ENCODE peak calls at places on chromosomes 7 and 10, in seven cellular contexts. B is H1, T is K562, X is HCT116, C is endothelial cell of umbilical vein, H is GM12878, K is HepG2. L is an unnamed sample.

GRCh38 chr10:24953350-24954074 is 1.1 kb upstream of the PRTFDC1 start:
- DNase-seq in B (no peak), T (no peak), X (no peak), C (no peak), H (no peak), K (no peak), L (no peak)

GRCh38 chr7:45190406-45191165 is 33.0 kb downstream of the RAMP3 start:
- DNase-seq in B (no peak), T (no peak), X (no peak), C (no peak), H (no peak), K (no peak), L (no peak)

GRCh38 chr7:70408891-70409290 is 723.1 kb upstream of the GALNT17 start:
- DNase-seq in B (no peak), T (no peak), X (no peak), C (no peak), H (no peak), K (no peak), L (no peak)

GRCh38 chr10:63542835-63543575 is 21.8 kb downstream of the REEP3 start:
- DNase-seq in B (no peak), T (no peak), X (peak), C (no peak), H (no peak), K (no peak), L (no peak)

GRCh38 chr7:1027285-1028043 is 16.9 kb upstream of the GPR146 start:
- DNase-seq in B (peak), T (peak), X (no peak), C (peak), H (no peak), K (no peak), L (no peak)

GRCh38 chr7:45578467-45578866 is 4.3 kb downstream of the ADCY1 start:
- DNase-seq in B (no peak), T (no peak), X (no peak), C (no peak), H (no peak), K (no peak), L (no peak)

GRCh38 chr7:102205915-102206314 is 80.8 kb upstream of the SH2B2 start:
- DNase-seq in B (no peak), T (no peak), X (no peak), C (no peak), H (no peak), K (no peak), L (no peak)

GRCh38 chr10:33332183-33333031 is 2.1 kb downstream of the NRP1 start:
- DNase-seq in B (no peak), T (no peak), X (no peak), C (peak), H (no peak), K (no peak), L (no peak)

GRCh38 chr7:104956753-104957450 is 57.1 kb upstream of the KMT2E start:
- DNase-seq in B (no peak), T (no peak), X (no peak), C (no peak), H (peak), K (no peak), L (no peak)

GRCh38 chr7:85030893-85031292 is 156.0 kb downstream of the SEMA3D start:
- DNase-seq in B (no peak), T (peak), X (peak), C (peak), H (no peak), K (peak), L (no peak)

GRCh38 chr7:19533266-19533665 is 175.6 kb downstream of the POLR1F start:
- DNase-seq in B (no peak), T (no peak), X (no peak), C (no peak), H (no peak), K (no peak), L (no peak)

GRCh38 chr10:33109788-33110469 is 151.9 kb upstream of the ITGB1 start:
- DNase-seq in B (no peak), T (no peak), X (no peak), C (no peak), H (no peak), K (no peak), L (no peak)

GRCh38 chr7:20173828-20174227 is 43.4 kb downstream of the MACC1 start:
- DNase-seq in B (no peak), T (no peak), X (no peak), C (no peak), H (no peak), K (no peak), L (no peak)

GRCh38 chr7:34823650-34824258 is 165.7 kb downstream of the NPSR1 start:
- DNase-seq in B (peak), T (peak), X (peak), C (peak), H (no peak), K (peak), L (peak)

GRCh38 chr10:75352650-75353049 is 48.9 kb downstream of the ZNF503 start:
- DNase-seq in B (no peak), T (no peak), X (no peak), C (no peak), H (no peak), K (peak), L (no peak)

GRCh38 chr7:422191-422885 is 97.3 kb downstream of the PDGFA start:
- DNase-seq in B (no peak), T (no peak), X (no peak), C (no peak), H (no peak), K (no peak), L (no peak)

GRCh38 chr7:31744294-31744874 is 57.4 kb downstream of the PPP1R17 start:
- DNase-seq in B (peak), T (peak), X (peak), C (peak), H (peak), K (peak), L (peak)

GRCh38 chr7:93060865-93061264 is 56.9 kb downstream of the SAMD9 start:
- DNase-seq in B (no peak), T (no peak), X (no peak), C (no peak), H (no peak), K (no peak), L (no peak)

GRCh38 chr7:139362302-139362701 is 2.6 kb downstream of the LUC7L2 start:
- DNase-seq in B (no peak), T (no peak), X (no peak), C (no peak), H (no peak), K (no peak), L (no peak)

GRCh38 chr7:110612680-110613079 is 478.2 kb upstream of the LRRN3 start:
- DNase-seq in B (no peak), T (no peak), X (no peak), C (no peak), H (no peak), K (no peak), L (no peak)

GRCh38 chr7:129781128-129781855 is 169.8 kb downstream of the NRF1 start:
- DNase-seq in B (no peak), T (no peak), X (peak), C (no peak), H (no peak), K (no peak), L (no peak)

GRCh38 chr7:106345421-106346166 is 60.8 kb upstream of the NAMPT start:
- DNase-seq in B (no peak), T (no peak), X (no peak), C (peak), H (no peak), K (no peak), L (no peak)

GRCh38 chr7:138538518-138538917 is 78.5 kb downstream of the TRIM24 start:
- DNase-seq in B (no peak), T (no peak), X (no peak), C (peak), H (no peak), K (no peak), L (no peak)

GRCh38 chr10:107971411-107971810 is 806.9 kb upstream of the SORCS1 start:
- DNase-seq in B (no peak), T (no peak), X (no peak), C (no peak), H (no peak), K (no peak), L (no peak)

GRCh38 chr10:84292502-84292901 is 35.9 kb upstream of the CCSER2 start:
- DNase-seq in B (no peak), T (no peak), X (no peak), C (no peak), H (no peak), K (no peak), L (no peak)

GRCh38 chr10:111840546-111840945 is 343.0 kb downstream of the GPAM start:
- DNase-seq in B (no peak), T (no peak), X (no peak), C (no peak), H (no peak), K (no peak), L (no peak)

GRCh38 chr7:124645704-124646103 is 119.9 kb downstream of the GPR37 start:
- DNase-seq in B (no peak), T (no peak), X (no peak), C (no peak), H (no peak), K (no peak), L (no peak)

GRCh38 chr7:32030904-32031692 is 39.1 kb downstream of the PDE1C start:
- DNase-seq in B (no peak), T (no peak), X (no peak), C (no peak), H (no peak), K (no peak), L (no peak)

GRCh38 chr10:30002438-30003266 is 56.7 kb downstream of the JCAD start:
- DNase-seq in B (peak), T (peak), X (peak), C (peak), H (no peak), K (peak), L (no peak)

GRCh38 chr7:42380411-42380810 is 143.4 kb upstream of the GLI3 start:
- DNase-seq in B (no peak), T (no peak), X (no peak), C (no peak), H (no peak), K (no peak), L (peak)

GRCh38 chr10:20118119-20118518 is 301.9 kb downstream of the PLXDC2 start:
- DNase-seq in B (no peak), T (no peak), X (no peak), C (no peak), H (no peak), K (no peak), L (no peak)

GRCh38 chr10:116094356-116094755 is 178.7 kb downstream of the GFRA1 start:
- DNase-seq in B (no peak), T (no peak), X (no peak), C (no peak), H (no peak), K (no peak), L (no peak)

GRCh38 chr10:101053516-101053915 is 8.3 kb upstream of the KAZALD1 start:
- DNase-seq in B (no peak), T (no peak), X (no peak), C (no peak), H (no peak), K (no peak), L (no peak)

DNA sequence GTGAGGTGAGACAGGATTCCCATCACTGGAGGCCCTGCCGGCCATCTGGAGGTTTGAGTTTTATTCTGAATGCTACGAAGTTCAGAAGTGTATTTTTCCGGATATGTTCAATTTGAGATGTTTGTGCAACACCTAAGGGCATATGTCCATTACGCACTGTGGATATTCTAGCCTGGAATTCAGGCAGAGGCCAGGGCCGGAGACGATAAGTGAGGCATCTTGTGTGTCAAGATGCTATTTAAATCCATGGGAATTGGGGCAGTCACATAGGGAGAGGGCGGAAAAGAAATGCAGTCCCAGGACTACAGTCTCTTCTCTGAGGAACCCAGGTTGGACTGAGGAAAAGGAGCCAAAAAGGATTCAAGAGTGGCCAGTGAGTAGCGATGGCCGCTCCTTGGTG is 1.9 kb upstream of the SUV39H2 start:
- DNase-seq in B (no peak), T (no peak), X (no peak), C (no peak), H (no peak), K (no peak), L (no peak)
- H3K9ac ChIP-seq in B (no peak), T (peak), X (peak), C (no peak), H (peak), K (no peak), L (no peak)

GRCh38 chr7:101201695-101202602 is 1.1 kb upstream of the MOGAT3 start:
- DNase-seq in B (peak), T (peak), X (no peak), C (no peak), H (no peak), K (peak), L (no peak)
- TF ChIP-seq EZH2 in B (peak), T (no peak), X (no peak), C (no peak), H (no peak), K (no peak), L (no peak)

GRCh38 chr10:3782456-3783312 is 2.3 kb downstream of the KLF6 start:
- DNase-seq in B (no peak), T (peak), X (no peak), C (peak), H (no peak), K (peak), L (no peak)
- TF ChIP-seq POLR2AphosphoS5 in B (no peak), T (peak), X (peak), C (peak), H (peak), K (peak), L (no peak)

GRCh38 chr10:133308431-133309110 is at the start of the genes TUBGCP2 and ZNF511:
- DNase-seq in B (peak), T (peak), X (no peak), C (peak), H (no peak), K (peak), L (no peak)

GRCh38 chr10:133309111-133309719 is 501 bp downstream of the ZNF511 start:
- DNase-seq in B (peak), T (peak), X (peak), C (peak), H (peak), K (peak), L (peak)

GRCh38 chr10:133310789-133311188 is 2.1 kb downstream of the ZNF511 start:
- DNase-seq in B (no peak), T (no peak), X (no peak), C (no peak), H (no peak), K (no peak), L (no peak)

GRCh38 chr10:133310399-133310755 is 1.7 kb downstream of the ZNF511 start:
- DNase-seq in B (no peak), T (no peak), X (no peak), C (no peak), H (no peak), K (no peak), L (no peak)

DNA sequence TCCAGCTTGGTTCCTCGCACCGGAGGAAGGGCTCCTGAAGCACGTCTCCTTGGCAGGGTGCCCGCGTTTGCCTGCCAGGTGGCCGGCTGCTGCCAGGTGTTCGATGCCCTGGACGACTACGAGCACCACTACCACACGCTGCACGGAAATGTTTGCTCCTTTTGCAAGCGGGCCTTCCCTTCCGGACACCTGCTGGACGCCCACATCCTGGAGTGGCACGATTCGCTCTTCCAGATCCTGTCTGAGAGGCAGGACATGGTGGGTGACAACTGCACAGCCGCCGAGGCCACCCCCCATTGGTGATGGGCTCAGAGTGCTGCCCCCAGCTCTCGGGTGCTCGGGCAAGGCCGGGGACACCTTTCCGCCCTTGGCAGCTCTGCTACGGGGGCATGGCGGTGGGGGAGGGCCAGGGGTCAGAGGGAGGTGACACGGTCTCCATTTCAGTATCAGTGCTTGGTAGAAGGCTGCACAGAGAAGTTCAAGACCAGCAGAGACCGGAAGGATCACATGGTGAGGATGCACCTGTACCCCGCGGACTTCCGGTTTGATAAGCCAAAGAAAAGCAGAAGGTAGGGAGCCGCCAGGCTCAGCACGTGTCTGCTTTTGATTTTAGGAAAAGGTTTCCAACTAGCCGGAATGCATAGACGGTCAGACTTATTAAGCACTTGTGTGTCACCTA is 1.1 kb downstream of the ZNF511 start:
- DNase-seq in B (no peak), T (no peak), X (no peak), C (no peak), H (no peak), K (no peak), L (no peak)
- H3K9ac ChIP-seq in B (no peak), T (no peak), X (peak), C (no peak), H (no peak), K (peak), L (no peak)

GRCh38 chr10:77637474-77637985 is at the start of gene KCNMA1:
- DNase-seq in B (peak), T (no peak), X (no peak), C (no peak), H (no peak), K (no peak), L (no peak)

GRCh38 chr10:77636967-77637473 is 588 bp downstream of the KCNMA1 start:
- DNase-seq in B (peak), T (no peak), X (no peak), C (no peak), H (no peak), K (no peak), L (no peak)

GRCh38 chr10:77638766-77639101 is 1.1 kb upstream of the KCNMA1 start:
- DNase-seq in B (no peak), T (no peak), X (no peak), C (no peak), H (no peak), K (no peak), L (no peak)

GRCh38 chr10:77639756-77640155 is 2.1 kb upstream of the KCNMA1 start:
- DNase-seq in B (no peak), T (no peak), X (no peak), C (no peak), H (no peak), K (no peak), L (no peak)

GRCh38 chr10:77637986-77638765 is 568 bp upstream of the KCNMA1 start:
- DNase-seq in B (peak), T (no peak), X (no peak), C (peak), H (no peak), K (no peak), L (no peak)
- TF ChIP-seq EZH2 in B (no peak), T (no peak), X (no peak), C (no peak), H (no peak), K (no peak), L (no peak)

DNA sequence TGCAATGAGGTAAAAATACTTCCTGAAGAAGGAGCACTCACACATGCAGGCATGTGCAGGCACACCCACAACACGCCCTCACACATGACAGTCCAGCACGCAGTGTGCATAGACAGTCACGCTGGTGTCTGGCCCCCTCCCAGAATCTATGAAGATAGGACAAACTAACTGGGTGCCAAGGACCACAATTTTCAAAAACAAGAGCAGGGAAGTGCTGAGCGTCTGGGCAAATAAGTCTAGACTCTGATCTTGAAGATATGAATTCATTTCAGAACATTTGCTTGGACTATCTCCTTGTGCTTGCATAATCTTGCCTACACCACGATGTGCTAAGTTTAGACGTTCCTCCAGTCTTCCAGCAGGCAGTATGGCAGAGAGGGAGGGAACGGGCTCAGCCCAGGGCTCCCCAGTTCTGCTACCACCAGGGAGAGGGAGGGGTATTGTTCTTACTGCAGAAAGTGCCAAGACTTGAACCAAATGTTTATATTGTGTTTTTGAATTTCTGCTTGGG is 276.5 kb upstream of the KLF6 start:
- DNase-seq in B (no peak), T (no peak), X (no peak), C (no peak), H (no peak), K (no peak), L (no peak)
- TF ChIP-seq POLR2AphosphoS5 in B (no peak), T (no peak), X (no peak), C (no peak), H (no peak), K (no peak), L (no peak)

GRCh38 chr7:74325230-74325565 is 36.0 kb downstream of the CLIP2 start:
- DNase-seq in B (no peak), T (no peak), X (no peak), C (no peak), H (no peak), K (no peak), L (no peak)
- H3K9ac ChIP-seq in B (no peak), T (no peak), X (no peak), C (no peak), H (no peak), K (no peak), L (no peak)

DNA sequence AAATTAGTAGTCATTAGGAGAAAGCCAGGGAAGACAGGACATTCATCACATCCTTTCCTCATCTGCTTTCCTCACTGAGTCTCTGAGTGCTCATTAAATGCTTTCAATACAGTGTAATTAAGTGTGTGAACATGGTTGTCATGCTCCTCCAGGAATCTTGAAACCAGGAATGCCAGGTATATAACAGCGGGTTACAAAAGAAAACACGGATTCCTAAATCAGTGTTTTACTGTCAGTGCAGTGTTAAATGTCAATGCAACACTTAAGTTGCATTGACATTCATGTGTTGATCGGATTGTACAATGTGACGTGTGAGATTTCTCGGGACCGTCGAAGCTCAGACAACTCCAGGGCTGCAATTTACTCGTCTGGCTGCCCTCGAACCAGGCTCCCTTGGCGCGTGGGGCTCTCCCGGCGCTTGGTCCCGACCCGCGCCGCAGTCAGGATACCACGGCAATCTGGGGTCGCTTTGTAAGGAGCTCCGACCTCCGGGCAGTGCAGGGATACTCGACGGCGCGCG is 455 bp upstream of the SPAG6 start:
- DNase-seq in B (no peak), T (no peak), X (no peak), C (no peak), H (no peak), K (no peak), L (no peak)
- TF ChIP-seq EZH2 in B (peak), T (no peak), X (no peak), C (peak), H (no peak), K (no peak), L (no peak)

DNA sequence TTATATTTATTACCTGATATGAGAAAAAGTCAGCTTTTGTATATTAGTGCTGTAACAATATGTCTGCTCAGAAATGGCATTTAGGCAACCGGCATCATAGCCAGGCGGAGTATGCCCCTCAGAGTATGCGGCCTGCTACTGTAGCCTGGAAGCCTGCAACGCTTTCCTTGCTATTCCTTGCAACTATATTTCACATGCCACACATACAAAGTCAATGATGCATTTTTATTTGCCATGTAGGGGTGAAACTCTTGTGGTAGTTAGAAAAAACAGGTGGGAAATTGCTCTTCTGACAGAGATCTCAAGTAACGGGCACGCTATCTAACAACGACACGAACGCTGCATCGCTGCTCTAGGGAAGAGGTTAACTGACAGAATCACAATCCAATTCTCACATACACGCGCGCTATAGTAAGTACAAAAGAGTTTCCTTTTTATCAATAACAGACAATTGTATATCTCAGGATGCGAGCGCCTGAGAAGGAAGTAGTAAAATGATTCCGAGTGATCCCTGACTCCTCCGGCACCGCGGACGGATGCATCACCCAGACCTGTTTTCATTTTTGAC is 5.9 kb downstream of the EBF3 start:
- DNase-seq in B (no peak), T (no peak), X (no peak), C (no peak), H (no peak), K (no peak), L (no peak)
- TF ChIP-seq POLR2AphosphoS5 in B (no peak), T (no peak), X (no peak), C (no peak), H (no peak), K (no peak), L (no peak)